ENCODE peak calls at places on chromosomes 6 and 20, in four cellular contexts. E is RWPE2, P is uterus, V is dorsolateral prefrontal cortex. A is an unnamed sample.

GRCh38 chr6:112660626-112661025 is 313.5 kb downstream of the RFPL4B start:
- DNase-seq in E (no peak), P (no peak), V (no peak), A (no peak)

GRCh38 chr6:113927001-113927400 is 43.9 kb downstream of the HDAC2 start:
- DNase-seq in E (no peak), P (no peak), V (no peak), A (no peak)

GRCh38 chr20:32635764-32636163 is 38.0 kb downstream of the C20orf203 start:
- DNase-seq in E (no peak), P (no peak), V (no peak), A (no peak)

GRCh38 chr20:21702553-21703467 is 2.7 kb upstream of the PAX1 start:
- DNase-seq in E (no peak), P (no peak), V (peak), A (peak)

GRCh38 chr20:53517146-53517545 is 76.5 kb downstream of the ZNF217 start:
- DNase-seq in E (peak), P (no peak), V (no peak), A (no peak)

GRCh38 chr6:79544939-79545450 is 7.8 kb upstream of the LCA5 start:
- DNase-seq in E (peak), P (peak), V (no peak), A (peak)

GRCh38 chr6:16947461-16948159 is 154.2 kb upstream of the STMND1 start:
- DNase-seq in E (no peak), P (peak), V (no peak), A (no peak)

GRCh38 chr6:100202417-100203194 is 208.6 kb upstream of the MCHR2 start:
- DNase-seq in E (peak), P (no peak), V (no peak), A (no peak)

GRCh38 chr20:9230406-9230805 is 161.5 kb downstream of the PLCB4 start:
- DNase-seq in E (no peak), P (no peak), V (no peak), A (no peak)

GRCh38 chr20:40481337-40481736 is 207.7 kb downstream of the MAFB start:
- DNase-seq in E (no peak), P (no peak), V (no peak), A (no peak)

GRCh38 chr6:22442826-22443225 is 126.5 kb upstream of the HDGFL1 start:
- DNase-seq in E (no peak), P (no peak), V (no peak), A (no peak)

GRCh38 chr20:20690676-20691476 is 21.6 kb downstream of the RALGAPA2 start:
- DNase-seq in E (no peak), P (no peak), V (no peak), A (no peak)

GRCh38 chr20:60474385-60474910 is 516.2 kb downstream of the CDH26 start:
- DNase-seq in E (no peak), P (no peak), V (no peak), A (no peak)

GRCh38 chr6:73630401-73630800 is 23.4 kb downstream of the SLC17A5 start:
- DNase-seq in E (no peak), P (no peak), V (no peak), A (no peak)

GRCh38 chr6:130365166-130366010 is 429 bp upstream of the TMEM200A start:
- DNase-seq in E (peak), P (peak), V (peak), A (peak)

GRCh38 chr20:45336530-45337366 is 11.5 kb downstream of the SDC4 start:
- DNase-seq in E (peak), P (peak), V (no peak), A (no peak)

GRCh38 chr6:150027806-150028565 is 2.7 kb upstream of the RAET1L start:
- DNase-seq in E (no peak), P (no peak), V (no peak), A (no peak)

GRCh38 chr20:4563031-4563430 is 158.7 kb upstream of the PRND start:
- DNase-seq in E (no peak), P (no peak), V (no peak), A (no peak)

GRCh38 chr6:16494781-16495180 is 256.4 kb downstream of the GMPR start:
- DNase-seq in E (no peak), P (no peak), V (no peak), A (no peak)

GRCh38 chr20:54015496-54015895 is 54.9 kb downstream of the BCAS1 start:
- DNase-seq in E (no peak), P (no peak), V (no peak), A (no peak)

GRCh38 chr6:139940741-139941712 is 566.6 kb upstream of the CITED2 start:
- DNase-seq in E (no peak), P (no peak), V (no peak), A (no peak)

GRCh38 chr20:50152394-50153152 is 950 bp downstream of the PEDS1 start:
- DNase-seq in E (no peak), P (no peak), V (no peak), A (no peak)
- TF ChIP-seq CTCF in E (peak), P (no peak), V (no peak), A (no peak)

GRCh38 chr6:110946498-110946897 is 12.0 kb upstream of the GTF3C6 start:
- DNase-seq in E (no peak), P (no peak), V (no peak), A (no peak)

GRCh38 chr6:110950443-110950842 is 8.1 kb upstream of the GTF3C6 start:
- DNase-seq in E (no peak), P (no peak), V (no peak), A (no peak)

GRCh38 chr6:110951986-110952794 is 6.3 kb upstream of the GTF3C6 start:
- DNase-seq in E (no peak), P (no peak), V (no peak), A (no peak)

GRCh38 chr6:110951008-110951407 is 7.5 kb upstream of the GTF3C6 start:
- DNase-seq in E (no peak), P (no peak), V (no peak), A (no peak)

DNA sequence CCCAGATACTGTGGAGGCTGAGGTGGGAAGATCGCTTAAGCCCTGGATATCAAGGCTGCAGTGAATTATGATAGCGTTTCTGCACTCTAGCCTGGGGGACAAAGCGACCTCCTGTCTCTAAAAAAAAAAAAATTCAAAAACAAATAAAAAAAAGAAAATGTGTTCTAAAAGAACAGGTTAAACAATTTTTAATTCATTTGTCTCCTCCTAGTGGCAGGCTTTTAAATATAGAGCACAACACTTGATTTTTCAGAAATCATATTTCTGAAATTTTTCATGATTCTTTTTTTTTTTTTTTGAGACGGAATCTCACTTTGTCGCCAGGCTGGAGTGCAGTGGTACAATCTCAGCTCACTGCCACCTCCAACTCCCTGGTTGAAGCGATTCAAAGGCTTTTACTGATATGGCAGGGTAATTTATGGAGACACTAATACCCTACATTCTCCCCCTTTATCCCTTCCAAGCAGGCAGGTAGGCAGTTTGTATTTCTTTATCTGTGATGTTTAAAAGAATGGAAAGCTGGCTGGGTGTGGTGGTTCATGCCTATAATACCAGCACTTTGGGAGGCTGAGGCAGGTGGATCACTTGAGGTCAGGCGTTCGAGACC is 8.7 kb upstream of the GTF3C6 start:
- DNase-seq in E (no peak), P (no peak), V (no peak), A (no peak)
- TF ChIP-seq CTCF in E (peak), P (peak), V (peak), A (peak)

GRCh38 chr6:151763303-151763702 is 44.2 kb upstream of the ESR1 start:
- DNase-seq in E (no peak), P (peak), V (no peak), A (no peak)
- TF ChIP-seq CTCF in E (no peak), P (no peak), V (no peak), A (peak)

GRCh38 chr20:2430538-2430937 is 40.1 kb downstream of the SNRPB start:
- DNase-seq in E (no peak), P (no peak), V (no peak), A (no peak)

GRCh38 chr20:2429061-2429460 is 41.5 kb downstream of the SNRPB start:
- DNase-seq in E (no peak), P (no peak), V (no peak), A (no peak)

DNA sequence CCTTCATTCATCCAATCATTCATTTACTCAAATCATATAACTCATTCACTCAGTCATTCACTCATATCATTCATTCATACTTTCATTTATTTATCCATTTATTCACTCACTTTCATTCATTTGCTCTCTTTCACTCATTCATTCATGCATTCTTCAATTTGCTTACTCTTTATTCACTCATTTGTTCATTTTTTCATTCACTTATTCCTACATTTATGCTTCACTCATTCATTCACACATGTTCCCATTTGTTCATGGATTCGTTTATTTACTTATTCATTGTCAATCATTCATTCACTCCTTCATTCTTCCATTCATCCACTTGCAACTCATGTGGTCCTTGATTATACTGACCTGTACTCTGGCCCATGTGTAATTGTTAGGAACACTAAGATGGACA is 39.4 kb downstream of the SNRPB start:
- DNase-seq in E (no peak), P (no peak), V (no peak), A (no peak)
- TF ChIP-seq CTCF in E (no peak), P (no peak), V (no peak), A (no peak)

GRCh38 chr20:56817780-56818675 is 188.9 kb downstream of the TFAP2C start:
- DNase-seq in E (no peak), P (no peak), V (no peak), A (no peak)
- TF ChIP-seq CTCF in E (peak), P (no peak), V (no peak), A (no peak)

GRCh38 chr20:51456511-51457280 is 85.8 kb downstream of the NFATC2 start:
- DNase-seq in E (peak), P (peak), V (peak), A (no peak)

GRCh38 chr20:51460163-51460562 is 82.4 kb downstream of the NFATC2 start:
- DNase-seq in E (peak), P (no peak), V (no peak), A (no peak)

GRCh38 chr20:51458751-51459439 is 83.6 kb downstream of the NFATC2 start:
- DNase-seq in E (peak), P (no peak), V (no peak), A (no peak)

GRCh38 chr20:51454250-51454865 is 88.2 kb downstream of the NFATC2 start:
- DNase-seq in E (peak), P (no peak), V (no peak), A (no peak)

DNA sequence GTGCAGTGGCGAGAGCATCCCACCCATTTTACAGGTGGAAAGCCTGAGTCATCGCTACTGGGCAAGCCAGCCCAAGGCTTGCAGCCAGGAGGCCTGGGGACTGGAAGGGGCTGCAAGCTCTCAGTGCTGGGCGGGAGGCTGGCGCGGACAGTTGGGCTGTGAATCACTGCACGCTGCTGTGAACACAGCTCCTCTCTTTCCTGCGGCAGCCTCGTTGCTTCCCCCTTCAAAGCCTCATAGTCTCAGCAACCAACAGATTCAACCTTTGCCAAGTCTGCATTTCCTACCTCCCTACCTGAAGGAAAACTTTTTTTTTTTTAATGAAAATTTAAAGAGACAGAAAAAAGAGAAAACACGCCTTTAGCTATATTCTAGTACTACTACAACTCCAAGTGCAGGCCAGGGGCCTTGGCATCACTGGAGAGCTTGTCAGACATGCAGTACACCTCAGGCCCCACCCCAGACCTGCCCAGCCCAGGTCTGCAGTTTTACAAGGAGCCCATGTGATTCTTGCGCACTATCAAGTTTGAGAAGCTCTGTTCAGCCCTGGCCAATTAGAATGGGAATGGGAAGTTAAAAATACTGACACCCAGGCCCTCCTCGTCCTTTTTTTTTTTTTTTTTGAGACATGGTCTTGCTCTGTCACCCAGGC is 85.1 kb downstream of the NFATC2 start:
- DNase-seq in E (peak), P (peak), V (no peak), A (no peak)
- TF ChIP-seq CTCF in E (no peak), P (no peak), V (no peak), A (no peak)

GRCh38 chr6:165777680-165778079 is 114.6 kb upstream of the PDE10A start:
- DNase-seq in E (no peak), P (no peak), V (no peak), A (no peak)
- TF ChIP-seq CTCF in E (no peak), P (no peak), V (no peak), A (no peak)